ENCODE peak calls at places on chromosomes 16 and 17, in ten cellular contexts. Q is COR-L47; D is iris pigment epithelial cell; J is fibroblast of lung; P is thoracic aorta; K is CD4-positive, alpha-beta T cell; X is epithelial cell of esophagus; C is T-helper 1 cell; G is amniotic stem cell; I is spleen. M is an unnamed sample.

GRCh38 chr17:80460286-80460881 is 16.0 kb downstream of the NPTX1 start:
- DNase-seq in Q (no peak), D (no peak), J (no peak), P (no peak), K (no peak), X (no peak), C (no peak), G (no peak), I (no peak), M (no peak)

GRCh38 chr16:97822-98221 is 19.8 kb downstream of the MPG start:
- DNase-seq in Q (no peak), D (peak), J (peak), P (no peak), K (no peak), X (peak), C (no peak), G (no peak), I (peak), M (no peak)

GRCh38 chr17:33977729-33978514 is 277.2 kb upstream of the CCL2 start:
- DNase-seq in Q (no peak), D (no peak), J (no peak), P (no peak), K (no peak), X (no peak), C (no peak), G (no peak), I (no peak), M (no peak)

GRCh38 chr16:15556130-15556529 is 86.8 kb downstream of the MARF1 start:
- DNase-seq in Q (no peak), D (no peak), J (no peak), P (no peak), K (no peak), X (no peak), C (no peak), G (no peak), I (no peak), M (no peak)

GRCh38 chr17:15973016-15973415 is 26.5 kb downstream of the ZSWIM7 start:
- DNase-seq in Q (no peak), D (no peak), J (peak), P (no peak), K (no peak), X (peak), C (no peak), G (no peak), I (no peak), M (no peak)

GRCh38 chr17:2901582-2901981 is 105.3 kb downstream of the RAP1GAP2 start:
- DNase-seq in Q (no peak), D (no peak), J (no peak), P (no peak), K (no peak), X (no peak), C (no peak), G (no peak), I (no peak), M (no peak)

GRCh38 chr17:38704645-38705522 is at the start of gene MLLT6:
- DNase-seq in Q (peak), D (peak), J (peak), P (no peak), K (peak), X (peak), C (peak), G (peak), I (peak), M (peak)

GRCh38 chr17:59838196-59838911 is 54.4 kb downstream of the TUBD1 start:
- DNase-seq in Q (no peak), D (peak), J (peak), P (no peak), K (no peak), X (no peak), C (no peak), G (no peak), I (no peak), M (peak)

GRCh38 chr16:55660026-55660425 is 4.2 kb downstream of the SLC6A2 start:
- DNase-seq in Q (no peak), D (no peak), J (no peak), P (no peak), K (no peak), X (no peak), C (no peak), G (no peak), I (no peak), M (no peak)

GRCh38 chr17:71703701-71704100 is 417.1 kb upstream of the SOX9 start:
- DNase-seq in Q (no peak), D (no peak), J (peak), P (no peak), K (no peak), X (no peak), C (no peak), G (no peak), I (no peak), M (no peak)

GRCh38 chr16:4737545-4737944 is 3.2 kb downstream of the DNAAF8 start:
- DNase-seq in Q (no peak), D (no peak), J (no peak), P (no peak), K (no peak), X (peak), C (no peak), G (no peak), I (no peak), M (no peak)

GRCh38 chr17:40362696-40363479 is 1.6 kb downstream of the GJD3 start:
- DNase-seq in Q (peak), D (peak), J (peak), P (no peak), K (peak), X (peak), C (peak), G (peak), I (peak), M (peak)